ENCODE peak calls at places on chromosomes 12 and 14, in five cellular contexts. X is lower lobe of right lung, R is spleen, U is GM12865, V is lower leg skin. Y is an unnamed sample.

GRCh38 chr14:40494483-40494882 is 1062.2 kb upstream of the FBXO33 start:
- DNase-seq in R (no peak), V (no peak), U (no peak), X (no peak), Y (no peak)

GRCh38 chr12:6229823-6230222 is 29.6 kb downstream of the CD9 start:
- DNase-seq in X (peak), U (no peak), V (peak), R (peak), Y (no peak)

GRCh38 chr12:55699471-55700055 is 8.1 kb downstream of the ITGA7 start:
- DNase-seq in U (no peak), X (no peak), R (peak), V (no peak), Y (no peak)

GRCh38 chr12:46516933-46517578 is 144.5 kb upstream of the SLC38A2 start:
- DNase-seq in V (no peak), X (no peak), U (peak), R (no peak), Y (peak)

GRCh38 chr12:131471271-131471905 is 239.5 kb upstream of the SFSWAP start:
- DNase-seq in R (peak), X (no peak), V (no peak), U (no peak), Y (no peak)

GRCh38 chr12:70919597-70920035 is 922 bp downstream of the PTPRR start:
- DNase-seq in U (no peak), X (no peak), V (no peak), R (no peak), Y (no peak)

GRCh38 chr14:31026076-31026394 is at the start of gene STRN3:
- DNase-seq in X (no peak), U (no peak), V (no peak), R (no peak), Y (no peak)

GRCh38 chr14:91063119-91063518 is 2.7 kb upstream of the RPS6KA5 start:
- DNase-seq in V (no peak), U (peak), R (no peak), X (no peak), Y (peak)

GRCh38 chr14:89616425-89617141 is 199.6 kb upstream of the FOXN3 start:
- DNase-seq in V (no peak), R (no peak), X (no peak), U (peak), Y (peak)

GRCh38 chr14:59249029-59249428 is 60.6 kb downstream of the DAAM1 start:
- DNase-seq in V (no peak), R (no peak), U (no peak), X (no peak), Y (no peak)

GRCh38 chr12:115060477-115061168 is 376.6 kb upstream of the TBX3 start:
- DNase-seq in X (no peak), R (no peak), U (no peak), V (no peak), Y (no peak)

GRCh38 chr14:59098377-59098776 is 90.1 kb upstream of the DAAM1 start:
- DNase-seq in X (no peak), V (no peak), R (no peak), U (no peak), Y (no peak)

GRCh38 chr14:95456281-95456680 is 60.2 kb downstream of the SYNE3 start:
- DNase-seq in R (no peak), V (no peak), X (no peak), U (no peak), Y (no peak)

GRCh38 chr14:21891921-21892320 is 218.3 kb upstream of the OR4E1 start:
- DNase-seq in R (no peak), X (no peak), V (no peak), U (no peak), Y (no peak)

GRCh38 chr12:4441355-4442330 is 4.0 kb downstream of the FGF6 start:
- DNase-seq in X (no peak), V (peak), U (peak), R (peak), Y (no peak)

GRCh38 chr12:49037111-49037946 is 18.8 kb upstream of the PRKAG1 start:
- DNase-seq in U (no peak), V (no peak), R (peak), X (no peak), Y (no peak)

GRCh38 chr14:85217412-85217811 is 312.5 kb upstream of the FLRT2 start:
- DNase-seq in R (no peak), U (no peak), V (no peak), X (no peak), Y (no peak)

GRCh38 chr12:102883204-102883799 is 33.7 kb downstream of the PAH start:
- DNase-seq in V (no peak), R (no peak), U (peak), X (peak), Y (peak)

GRCh38 chr12:88801227-88802225 is 221.3 kb upstream of the KITLG start:
- DNase-seq in X (no peak), U (peak), R (no peak), V (no peak), Y (no peak)

GRCh38 chr14:91298576-91298975 is 54.1 kb upstream of the GPR68 start:
- DNase-seq in U (no peak), X (peak), R (no peak), V (no peak), Y (no peak)

GRCh38 chr12:65911321-65911720 is 87.0 kb downstream of the HMGA2 start:
- DNase-seq in U (no peak), X (no peak), V (no peak), R (no peak), Y (no peak)

GRCh38 chr12:26434299-26434915 is 239.0 kb downstream of the SSPN start:
- DNase-seq in X (no peak), U (peak), R (no peak), V (peak), Y (peak)

GRCh38 chr14:20988717-20989116 is 1.1 kb upstream of the METTL17 start:
- DNase-seq in V (no peak), X (no peak), R (no peak), U (no peak), Y (no peak)

GRCh38 chr12:32305163-32305562 is 94.2 kb upstream of the FGD4 start:
- DNase-seq in V (no peak), U (peak), R (no peak), X (no peak), Y (peak)

GRCh38 chr14:61281911-61282310 is 773 bp upstream of the TMEM30B start:
- DNase-seq in V (peak), U (no peak), X (no peak), R (no peak), Y (no peak)

GRCh38 chr14:60204843-60205774 is 39.9 kb upstream of the DHRS7 start:
- DNase-seq in R (no peak), U (peak), V (no peak), X (no peak), Y (no peak)

GRCh38 chr12:124428136-124428791 is 133.4 kb downstream of the RFLNA start:
- DNase-seq in U (no peak), V (no peak), R (no peak), X (no peak), Y (no peak)

GRCh38 chr12:8544295-8544694 is 3.6 kb upstream of the CLEC4E start:
- DNase-seq in R (peak), V (peak), X (peak), U (peak), Y (peak)

GRCh38 chr12:79659961-79660431 is 30.8 kb downstream of the PAWR start:
- DNase-seq in U (no peak), R (no peak), X (no peak), V (no peak), Y (no peak)

GRCh38 chr12:82216475-82216874 is 141.7 kb downstream of the CCDC59 start:
- DNase-seq in R (no peak), V (no peak), U (no peak), X (no peak), Y (no peak)

GRCh38 chr12:95851609-95852008 is 7.1 kb upstream of the SNRPF start:
- DNase-seq in U (no peak), V (no peak), X (no peak), R (no peak), Y (no peak)

GRCh38 chr12:131402781-131403396 is 308.0 kb upstream of the SFSWAP start:
- DNase-seq in X (no peak), V (no peak), U (no peak), R (peak), Y (no peak)

GRCh38 chr14:103281496-103282231 is 52.4 kb upstream of the EIF5 start:
- DNase-seq in V (no peak), U (no peak), R (no peak), X (no peak), Y (no peak)

GRCh38 chr12:69519871-69520270 is 49.7 kb downstream of the FRS2 start:
- DNase-seq in X (no peak), U (no peak), R (no peak), V (no peak), Y (no peak)

GRCh38 chr12:92554316-92554905 is 148.4 kb upstream of the PLEKHG7 start:
- DNase-seq in X (no peak), V (no peak), U (no peak), R (no peak), Y (no peak)

GRCh38 chr12:92558241-92558773 is 144.5 kb upstream of the PLEKHG7 start:
- DNase-seq in V (no peak), U (no peak), R (no peak), X (no peak), Y (no peak)

GRCh38 chr12:92557422-92557724 is 145.4 kb upstream of the PLEKHG7 start:
- DNase-seq in X (no peak), U (no peak), V (no peak), R (no peak), Y (no peak)

GRCh38 chr12:92556622-92557421 is 146.0 kb upstream of the PLEKHG7 start:
- DNase-seq in V (no peak), R (no peak), U (peak), X (no peak), Y (no peak)

DNA sequence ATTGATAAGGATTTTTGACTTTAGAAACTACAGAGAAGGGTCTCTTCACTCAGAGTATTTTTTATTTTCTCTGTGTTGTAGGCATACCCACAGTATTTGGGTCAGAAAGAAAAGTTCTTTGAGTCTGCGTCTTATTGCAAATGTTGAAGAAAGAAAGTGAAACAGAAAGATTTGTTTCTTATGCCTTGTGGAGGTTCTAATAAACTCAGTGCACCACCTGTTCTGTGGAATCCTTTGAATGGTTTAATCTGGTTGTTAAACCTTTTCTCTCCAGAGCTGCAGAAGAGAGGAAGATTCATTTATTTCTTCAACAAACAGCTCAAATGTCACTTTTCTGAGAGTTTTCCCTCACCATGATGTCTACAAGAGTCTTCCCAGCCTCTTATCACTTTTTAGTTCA is 146.6 kb upstream of the PLEKHG7 start:
- DNase-seq in U (peak), X (no peak), V (no peak), R (no peak), Y (peak)
- H3K4me3 ChIP-seq in U (peak), X (no peak), V (no peak), R (no peak), Y (peak)

GRCh38 chr14:101683365-101683764 is 78.1 kb upstream of the PPP2R5C start:
- DNase-seq in R (no peak), X (no peak), U (no peak), V (no peak), Y (no peak)
- H3K4me3 ChIP-seq in R (no peak), X (no peak), U (no peak), V (no peak), Y (no peak)

DNA sequence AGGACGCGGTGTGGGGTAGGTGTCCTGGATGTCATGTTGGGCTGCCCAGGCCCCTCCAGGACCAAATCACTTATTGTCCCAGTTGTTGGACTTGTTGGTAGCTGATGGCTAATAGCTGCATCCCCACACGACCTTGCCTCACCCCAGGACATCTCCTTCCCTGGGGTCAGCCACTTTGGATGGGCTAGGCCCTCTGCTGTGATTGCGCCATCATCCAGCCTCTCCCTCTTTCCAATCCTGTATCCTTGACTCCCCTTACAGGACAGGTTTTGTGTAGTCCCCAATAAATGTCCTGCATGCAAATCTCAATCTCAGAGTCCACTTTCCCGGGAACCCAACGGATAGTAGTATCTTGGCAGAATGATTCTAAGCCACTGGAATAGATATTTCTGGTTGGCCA is 43.4 kb upstream of the CHST11 start:
- DNase-seq in U (no peak), V (no peak), R (no peak), X (no peak), Y (no peak)
- H3K4me3 ChIP-seq in U (no peak), V (no peak), R (no peak), X (no peak), Y (no peak)

GRCh38 chr14:99273724-99274345 is 1.8 kb upstream of the BCL11B start:
- DNase-seq in X (no peak), R (no peak), V (no peak), U (no peak), Y (no peak)

GRCh38 chr14:99276482-99276881 is 4.5 kb upstream of the BCL11B start:
- DNase-seq in X (no peak), V (no peak), R (no peak), U (no peak), Y (no peak)

GRCh38 chr14:99275222-99275584 is 3.2 kb upstream of the BCL11B start:
- DNase-seq in X (no peak), U (no peak), R (no peak), V (no peak), Y (no peak)

GRCh38 chr14:99273025-99273723 is 1.2 kb upstream of the BCL11B start:
- DNase-seq in V (peak), R (no peak), X (no peak), U (no peak), Y (no peak)

DNA sequence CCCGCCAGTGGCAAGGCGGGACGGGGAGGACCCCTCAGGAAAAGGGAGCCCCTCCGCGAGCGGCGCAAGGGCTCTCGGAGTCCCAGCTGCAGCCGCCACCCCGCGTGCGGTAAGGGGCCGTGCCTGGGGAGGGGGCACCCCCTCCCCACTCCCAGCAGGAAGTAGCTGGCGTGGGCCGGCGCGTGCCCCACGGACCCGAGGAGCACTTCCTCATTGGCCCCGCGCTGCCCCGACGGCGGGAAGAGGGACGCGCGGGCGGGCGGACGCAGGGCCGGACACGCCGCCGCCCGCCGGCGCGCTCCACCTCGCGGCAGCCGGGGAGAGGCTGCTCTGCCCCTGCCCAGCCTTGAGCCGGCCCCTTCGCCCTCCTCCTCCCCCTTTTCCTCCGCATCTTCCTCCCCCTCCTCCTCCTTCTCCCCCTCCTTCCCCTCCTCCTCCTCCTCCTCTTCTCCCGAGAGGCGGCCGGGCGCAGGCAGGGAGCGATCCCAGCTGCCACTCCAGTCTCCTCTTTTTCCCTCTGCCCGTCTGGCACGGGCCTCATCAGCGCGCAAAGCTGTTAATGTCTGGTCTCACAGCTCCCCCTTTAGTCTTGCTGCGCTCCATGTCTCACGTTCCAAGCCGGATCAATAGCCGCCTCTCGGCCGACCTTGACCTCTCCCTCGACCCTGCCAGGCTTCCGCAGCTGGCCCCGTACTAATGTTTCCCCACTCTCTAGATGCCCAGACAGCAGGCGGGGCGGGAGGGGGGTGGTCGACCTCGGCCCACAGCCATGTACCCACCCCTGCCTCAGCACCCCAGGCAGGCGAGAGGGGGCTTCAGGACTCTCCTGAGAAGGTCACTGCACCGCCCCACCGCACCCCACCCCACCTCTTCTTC is 2.6 kb upstream of the BCL11B start:
- DNase-seq in V (peak), X (no peak), R (no peak), U (peak), Y (peak)
- H3K4me3 ChIP-seq in V (peak), X (peak), R (peak), U (peak), Y (no peak)

GRCh38 chr14:64645220-64645891 is 58.9 kb upstream of the PLEKHG3 start:
- DNase-seq in U (no peak), V (no peak), R (no peak), X (no peak), Y (no peak)
- H3K4me3 ChIP-seq in U (no peak), V (no peak), R (no peak), X (no peak), Y (no peak)

Y was measured in MM.1S.